ENCODE peak calls at places on chromosome 17, in five cellular contexts. Z is neural progenitor cell, O is lung, H is left lung, C is upper lobe of left lung. B is an unnamed sample. For H3K9me3 and H3K4me1, the result is how much of the 10 kb centered on the place peaks cover.

GRCh38 chr17:27586203-27586701 is 44.7 kb upstream of the LGALS9 start:
- DNase-seq in Z (no peak), H (no peak), C (no peak), O (no peak), B (no peak)

GRCh38 chr17:1186214-1186820 is 6.5 kb upstream of the ABR start:
- DNase-seq in H (no peak), C (no peak), O (no peak), Z (no peak), B (no peak)

GRCh38 chr17:27367121-27367981 is 73.4 kb downstream of the WSB1 start:
- DNase-seq in O (no peak), H (no peak), C (no peak), Z (no peak), B (no peak)

GRCh38 chr17:16433514-16433913 is 18.1 kb downstream of the TRPV2 start:
- DNase-seq in H (no peak), C (no peak), Z (no peak), O (no peak), B (no peak)

GRCh38 chr17:3870871-3871306 is 22.0 kb downstream of the CAMKK1 start:
- DNase-seq in H (no peak), C (no peak), O (no peak), Z (no peak), B (peak)

GRCh38 chr17:9973689-9974459 is 68.8 kb upstream of the RCVRN start:
- DNase-seq in H (no peak), C (no peak), Z (no peak), O (no peak), B (no peak)

GRCh38 chr17:44911133-44912001 is 3.9 kb downstream of the GFAP start:
- DNase-seq in H (peak), Z (peak), O (peak), C (peak), B (peak)

GRCh38 chr17:15510361-15510760 is 42.9 kb upstream of the CDRT4 start:
- DNase-seq in O (no peak), C (no peak), Z (no peak), H (no peak), B (no peak)

GRCh38 chr17:58527949-58528348 is 13.5 kb upstream of the MTMR4 start:
- DNase-seq in O (no peak), Z (no peak), C (no peak), H (no peak), B (no peak)

GRCh38 chr17:3964203-3965122 is at the start of gene ATP2A3:
- DNase-seq in H (no peak), C (peak), O (no peak), Z (peak), B (peak)

GRCh38 chr17:27665549-27665948 is 34.6 kb downstream of the LGALS9 start:
- DNase-seq in H (no peak), O (no peak), Z (no peak), C (no peak), B (no peak)

GRCh38 chr17:72004476-72005331 is 116.1 kb upstream of the SOX9 start:
- DNase-seq in C (no peak), O (no peak), H (no peak), Z (no peak), B (no peak)

GRCh38 chr17:56595831-56596740 is 2.6 kb downstream of the NOG start:
- DNase-seq in C (no peak), H (no peak), Z (peak), O (no peak), B (peak)

GRCh38 chr17:52537368-52537767 is 378.9 kb upstream of the CA10 start:
- DNase-seq in O (no peak), H (no peak), C (no peak), Z (no peak), B (no peak)
- H3K9me3 ChIP-seq in O (under half), H (under half), C (under half), Z (under half), B (under half)

GRCh38 chr17:76485569-76485968 is 15.7 kb downstream of the RHBDF2 start:
- DNase-seq in Z (no peak), O (no peak), C (peak), H (no peak), B (no peak)
- H3K4me1 ChIP-seq in Z (under half), O (under half), C (under half), H (half or more), B (under half)

GRCh38 chr17:77163001-77163400 is 22.2 kb downstream of the SEC14L1 start:
- DNase-seq in H (no peak), O (no peak), Z (no peak), C (no peak), B (no peak)

GRCh38 chr17:77165577-77165976 is 24.8 kb downstream of the SEC14L1 start:
- DNase-seq in H (no peak), O (no peak), C (no peak), Z (no peak), B (no peak)

GRCh38 chr17:77164483-77165030 is 23.8 kb downstream of the SEC14L1 start:
- DNase-seq in C (no peak), Z (peak), H (no peak), O (no peak), B (no peak)

GRCh38 chr17:77163521-77164280 is 22.9 kb downstream of the SEC14L1 start:
- DNase-seq in O (no peak), H (no peak), C (no peak), Z (no peak), B (no peak)

DNA sequence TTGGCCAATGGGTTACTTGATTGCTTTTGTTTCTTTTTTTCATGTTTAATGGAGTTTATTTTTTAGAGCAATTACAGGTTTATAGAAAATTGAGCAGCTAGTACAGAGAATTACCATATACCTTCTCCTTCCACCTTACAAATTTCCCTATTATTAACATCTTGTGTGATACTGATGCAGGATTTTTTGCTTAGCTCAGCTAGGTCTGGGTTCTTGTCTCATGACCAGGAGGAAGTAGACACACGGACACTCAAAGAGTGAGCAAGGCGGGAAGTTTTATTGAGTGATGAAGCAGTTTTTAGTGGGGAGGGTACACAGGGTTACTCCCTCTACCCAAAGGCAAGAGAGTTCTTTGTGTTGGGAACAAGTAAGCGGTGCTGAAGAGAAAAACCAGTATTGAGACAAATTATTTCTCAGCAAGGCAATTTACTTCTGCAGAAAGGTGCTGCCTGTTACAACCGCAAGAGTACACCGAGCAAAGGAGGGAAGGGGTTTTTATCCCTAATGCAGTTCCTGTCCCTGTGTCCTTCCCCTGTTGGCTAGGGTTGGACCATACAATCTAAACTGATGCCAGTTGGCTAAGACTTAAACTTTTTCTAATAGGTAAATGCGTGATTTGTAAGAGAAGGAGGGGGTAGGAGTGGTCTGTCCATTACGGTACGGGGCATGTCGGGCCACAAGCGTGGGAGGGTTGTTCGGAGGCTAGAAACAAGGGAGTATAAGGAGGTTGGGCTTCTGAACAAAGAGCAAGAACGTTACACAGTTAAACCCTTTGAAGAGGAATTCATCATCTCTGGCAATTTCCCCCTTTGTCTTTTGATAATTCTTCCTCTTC is 26.9 kb downstream of the SEC14L1 start:
- DNase-seq in H (no peak), Z (no peak), C (no peak), O (no peak), B (no peak)
- H3K9me3 ChIP-seq in H (under half), Z (under half), C (under half), O (under half), B (under half)

GRCh38 chr17:32516940-32517711 is 30.3 kb downstream of the CDK5R1 start:
- DNase-seq in Z (no peak), O (no peak), C (no peak), H (no peak), B (no peak)
- H3K4me1 ChIP-seq in Z (half or more), O (under half), C (under half), H (under half), B (half or more)

GRCh38 chr17:83145358-83145738 is 65.9 kb downstream of the METRNL start:
- DNase-seq in Z (peak), H (no peak), C (no peak), O (peak), B (no peak)
- H3K9me3 ChIP-seq in Z (under half), H (under half), C (under half), O (under half), B (under half)

GRCh38 chr17:81043319-81043724 is 8.4 kb downstream of the BAIAP2 start:
- DNase-seq in H (no peak), O (no peak), Z (no peak), C (no peak), B (no peak)
- H3K4me1 ChIP-seq in H (half or more), O (under half), Z (under half), C (half or more), B (under half)

GRCh38 chr17:31623990-31624389 is 232.5 kb downstream of the RAB11FIP4 start:
- DNase-seq in H (no peak), O (no peak), Z (no peak), C (no peak), B (no peak)
- H3K9me3 ChIP-seq in H (under half), O (under half), Z (under half), C (under half), B (under half)

DNA sequence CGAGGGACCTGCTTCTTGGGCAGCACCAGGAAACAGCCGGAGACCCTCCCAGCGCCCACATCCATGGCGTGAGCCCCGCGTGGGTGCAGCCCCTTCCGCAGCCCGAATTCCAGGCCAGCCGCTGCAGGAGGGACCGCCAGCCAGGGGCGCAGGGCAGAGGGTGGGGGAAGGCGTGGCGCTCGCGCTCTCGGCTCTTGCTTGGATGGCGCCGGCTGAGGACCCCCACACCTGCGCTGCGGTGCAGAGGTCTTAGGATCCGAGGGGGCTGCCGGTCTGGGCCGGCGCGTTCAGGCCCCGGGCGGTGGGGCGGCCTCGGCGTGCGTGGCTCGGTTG is 28.8 kb downstream of the ACTG1 start:
- DNase-seq in Z (peak), C (no peak), O (no peak), H (no peak), B (no peak)
- H3K4me1 ChIP-seq in Z (under half), C (half or more), O (under half), H (under half), B (under half)